ENCODE peak calls at places on chromosomes 2 and 18, in eight cellular contexts. One of them, this sample, is unnamed.

GRCh38 chr18:56423626-56424025 is 214.8 kb downstream of the TXNL1 start:
- DNase-seq in IMR-90: peak
- DNase-seq in kidney: no peak
- DNase-seq in thoracic aorta: no peak
- DNase-seq in WERI-Rb-1: no peak
- DNase-seq in Peyer's patch: no peak
- DNase-seq in transverse colon: no peak
- DNase-seq in lower lobe of right lung: no peak
- DNase-seq in this sample: no peak

GRCh38 chr2:218194880-218195279 is 22.1 kb upstream of the ARPC2 start:
- DNase-seq in lower lobe of right lung: no peak
- DNase-seq in WERI-Rb-1: no peak
- DNase-seq in thoracic aorta: no peak
- DNase-seq in transverse colon: no peak
- DNase-seq in kidney: no peak
- DNase-seq in Peyer's patch: no peak
- DNase-seq in IMR-90: no peak
- DNase-seq in this sample: no peak

GRCh38 chr2:100235098-100235497 is 87.2 kb downstream of the LONRF2 start:
- DNase-seq in Peyer's patch: no peak
- DNase-seq in transverse colon: peak
- DNase-seq in thoracic aorta: no peak
- DNase-seq in WERI-Rb-1: no peak
- DNase-seq in kidney: no peak
- DNase-seq in IMR-90: peak
- DNase-seq in lower lobe of right lung: no peak
- DNase-seq in this sample: peak

GRCh38 chr2:181685150-181685688 is 4.9 kb upstream of the NEUROD1 start:
- DNase-seq in lower lobe of right lung: no peak
- DNase-seq in kidney: peak
- DNase-seq in thoracic aorta: no peak
- DNase-seq in WERI-Rb-1: peak
- DNase-seq in transverse colon: no peak
- DNase-seq in IMR-90: peak
- DNase-seq in Peyer's patch: no peak
- DNase-seq in this sample: no peak

GRCh38 chr2:10303634-10304378 is 1.1 kb downstream of the HPCAL1 start:
- DNase-seq in WERI-Rb-1: peak
- DNase-seq in thoracic aorta: no peak
- DNase-seq in kidney: peak
- DNase-seq in Peyer's patch: peak
- DNase-seq in IMR-90: peak
- DNase-seq in transverse colon: peak
- DNase-seq in lower lobe of right lung: peak
- DNase-seq in this sample: no peak

GRCh38 chr18:55539240-55539639 is 48.8 kb downstream of the TCF4 start:
- DNase-seq in WERI-Rb-1: no peak
- DNase-seq in IMR-90: peak
- DNase-seq in lower lobe of right lung: no peak
- DNase-seq in Peyer's patch: no peak
- DNase-seq in transverse colon: no peak
- DNase-seq in kidney: no peak
- DNase-seq in thoracic aorta: no peak
- DNase-seq in this sample: no peak

GRCh38 chr18:73408434-73408833 is 540.6 kb upstream of the NETO1 start:
- DNase-seq in IMR-90: peak
- DNase-seq in WERI-Rb-1: no peak
- DNase-seq in thoracic aorta: no peak
- DNase-seq in kidney: no peak
- DNase-seq in Peyer's patch: no peak
- DNase-seq in transverse colon: no peak
- DNase-seq in lower lobe of right lung: no peak
- DNase-seq in this sample: no peak

GRCh38 chr2:219186754-219187456 is 8.8 kb downstream of the RETREG2 start:
- DNase-seq in IMR-90: no peak
- DNase-seq in Peyer's patch: no peak
- DNase-seq in transverse colon: no peak
- DNase-seq in thoracic aorta: no peak
- DNase-seq in WERI-Rb-1: no peak
- DNase-seq in lower lobe of right lung: no peak
- DNase-seq in kidney: no peak
- DNase-seq in this sample: no peak

GRCh38 chr2:73035899-73036778 is 35.4 kb downstream of the SFXN5 start:
- DNase-seq in Peyer's patch: no peak
- DNase-seq in lower lobe of right lung: no peak
- DNase-seq in transverse colon: no peak
- DNase-seq in kidney: no peak
- DNase-seq in WERI-Rb-1: peak
- DNase-seq in IMR-90: no peak
- DNase-seq in thoracic aorta: no peak
- DNase-seq in this sample: no peak

GRCh38 chr2:241157841-241158545 is 7.7 kb downstream of the PPP1R7 start:
- DNase-seq in thoracic aorta: no peak
- DNase-seq in WERI-Rb-1: no peak
- DNase-seq in IMR-90: peak
- DNase-seq in kidney: no peak
- DNase-seq in lower lobe of right lung: no peak
- DNase-seq in transverse colon: no peak
- DNase-seq in Peyer's patch: no peak
- DNase-seq in this sample: no peak

GRCh38 chr2:149559341-149560068 is 28.1 kb downstream of the MMADHC start:
- DNase-seq in thoracic aorta: no peak
- DNase-seq in lower lobe of right lung: no peak
- DNase-seq in WERI-Rb-1: peak
- DNase-seq in kidney: no peak
- DNase-seq in Peyer's patch: no peak
- DNase-seq in IMR-90: no peak
- DNase-seq in transverse colon: no peak
- DNase-seq in this sample: no peak

GRCh38 chr2:237167038-237167437 is 81.3 kb downstream of the COPS8 start:
- DNase-seq in thoracic aorta: no peak
- DNase-seq in lower lobe of right lung: no peak
- DNase-seq in Peyer's patch: no peak
- DNase-seq in kidney: no peak
- DNase-seq in IMR-90: no peak
- DNase-seq in transverse colon: no peak
- DNase-seq in WERI-Rb-1: no peak
- DNase-seq in this sample: no peak

GRCh38 chr18:70333757-70334156 is 44.9 kb downstream of the SOCS6 start:
- DNase-seq in lower lobe of right lung: no peak
- DNase-seq in thoracic aorta: peak
- DNase-seq in WERI-Rb-1: no peak
- DNase-seq in Peyer's patch: no peak
- DNase-seq in kidney: no peak
- DNase-seq in IMR-90: peak
- DNase-seq in transverse colon: no peak
- DNase-seq in this sample: no peak

GRCh38 chr18:62877448-62878221 is 162.3 kb downstream of the PHLPP1 start:
- DNase-seq in Peyer's patch: no peak
- DNase-seq in kidney: no peak
- DNase-seq in WERI-Rb-1: no peak
- DNase-seq in lower lobe of right lung: no peak
- DNase-seq in transverse colon: no peak
- DNase-seq in IMR-90: peak
- DNase-seq in thoracic aorta: no peak
- DNase-seq in this sample: no peak

GRCh38 chr2:17827306-17827705 is 11.0 kb downstream of the MSGN1 start:
- DNase-seq in thoracic aorta: no peak
- DNase-seq in transverse colon: no peak
- DNase-seq in IMR-90: no peak
- DNase-seq in WERI-Rb-1: no peak
- DNase-seq in Peyer's patch: no peak
- DNase-seq in lower lobe of right lung: no peak
- DNase-seq in kidney: no peak
- DNase-seq in this sample: no peak

GRCh38 chr18:74234326-74235171 is 57.2 kb downstream of the CYB5A start:
- DNase-seq in IMR-90: peak
- DNase-seq in WERI-Rb-1: no peak
- DNase-seq in Peyer's patch: no peak
- DNase-seq in kidney: no peak
- DNase-seq in transverse colon: peak
- DNase-seq in lower lobe of right lung: no peak
- DNase-seq in thoracic aorta: no peak
- DNase-seq in this sample: no peak

GRCh38 chr2:238694136-238694755 is 153.6 kb upstream of the TWIST2 start:
- DNase-seq in thoracic aorta: no peak
- DNase-seq in WERI-Rb-1: no peak
- DNase-seq in Peyer's patch: no peak
- DNase-seq in lower lobe of right lung: no peak
- DNase-seq in kidney: no peak
- DNase-seq in transverse colon: no peak
- DNase-seq in IMR-90: no peak
- DNase-seq in this sample: no peak

GRCh38 chr2:173161040-173161439 is 85.4 kb downstream of the MAP3K20 start:
- DNase-seq in WERI-Rb-1: no peak
- DNase-seq in Peyer's patch: no peak
- DNase-seq in thoracic aorta: no peak
- DNase-seq in kidney: no peak
- DNase-seq in lower lobe of right lung: no peak
- DNase-seq in IMR-90: peak
- DNase-seq in transverse colon: no peak
- DNase-seq in this sample: no peak
- H3K27ac ChIP-seq in WERI-Rb-1: no peak
- H3K27ac ChIP-seq in Peyer's patch: no peak
- H3K27ac ChIP-seq in thoracic aorta: no peak
- H3K27ac ChIP-seq in kidney: no peak
- H3K27ac ChIP-seq in lower lobe of right lung: no peak
- H3K27ac ChIP-seq in IMR-90: peak
- H3K27ac ChIP-seq in transverse colon: peak
- H3K27ac ChIP-seq in this sample: no peak

GRCh38 chr2:12448846-12449480 is 267.8 kb upstream of the TRIB2 start:
- DNase-seq in transverse colon: no peak
- DNase-seq in WERI-Rb-1: no peak
- DNase-seq in lower lobe of right lung: no peak
- DNase-seq in thoracic aorta: no peak
- DNase-seq in IMR-90: peak
- DNase-seq in kidney: no peak
- DNase-seq in Peyer's patch: no peak
- DNase-seq in this sample: no peak

GRCh38 chr2:12455626-12456025 is 261.1 kb upstream of the TRIB2 start:
- DNase-seq in lower lobe of right lung: no peak
- DNase-seq in IMR-90: peak
- DNase-seq in WERI-Rb-1: no peak
- DNase-seq in thoracic aorta: no peak
- DNase-seq in Peyer's patch: no peak
- DNase-seq in transverse colon: no peak
- DNase-seq in kidney: no peak
- DNase-seq in this sample: no peak

GRCh38 chr2:12452211-12452610 is 264.5 kb upstream of the TRIB2 start:
- DNase-seq in IMR-90: peak
- DNase-seq in transverse colon: no peak
- DNase-seq in Peyer's patch: no peak
- DNase-seq in lower lobe of right lung: no peak
- DNase-seq in kidney: no peak
- DNase-seq in WERI-Rb-1: no peak
- DNase-seq in thoracic aorta: no peak
- DNase-seq in this sample: no peak

GRCh38 chr2:12453731-12454130 is 263.0 kb upstream of the TRIB2 start:
- DNase-seq in Peyer's patch: no peak
- DNase-seq in lower lobe of right lung: no peak
- DNase-seq in thoracic aorta: no peak
- DNase-seq in IMR-90: no peak
- DNase-seq in kidney: no peak
- DNase-seq in transverse colon: no peak
- DNase-seq in WERI-Rb-1: no peak
- DNase-seq in this sample: no peak

GRCh38 chr2:12451726-12452125 is 265.0 kb upstream of the TRIB2 start:
- DNase-seq in transverse colon: no peak
- DNase-seq in lower lobe of right lung: no peak
- DNase-seq in Peyer's patch: no peak
- DNase-seq in IMR-90: no peak
- DNase-seq in WERI-Rb-1: no peak
- DNase-seq in kidney: no peak
- DNase-seq in thoracic aorta: no peak
- DNase-seq in this sample: no peak
- H3K4me3 ChIP-seq in transverse colon: no peak
- H3K4me3 ChIP-seq in lower lobe of right lung: peak
- H3K4me3 ChIP-seq in Peyer's patch: no peak
- H3K4me3 ChIP-seq in IMR-90: peak
- H3K4me3 ChIP-seq in WERI-Rb-1: no peak
- H3K4me3 ChIP-seq in kidney: no peak
- H3K4me3 ChIP-seq in thoracic aorta: peak
- H3K4me3 ChIP-seq in this sample: no peak

DNA sequence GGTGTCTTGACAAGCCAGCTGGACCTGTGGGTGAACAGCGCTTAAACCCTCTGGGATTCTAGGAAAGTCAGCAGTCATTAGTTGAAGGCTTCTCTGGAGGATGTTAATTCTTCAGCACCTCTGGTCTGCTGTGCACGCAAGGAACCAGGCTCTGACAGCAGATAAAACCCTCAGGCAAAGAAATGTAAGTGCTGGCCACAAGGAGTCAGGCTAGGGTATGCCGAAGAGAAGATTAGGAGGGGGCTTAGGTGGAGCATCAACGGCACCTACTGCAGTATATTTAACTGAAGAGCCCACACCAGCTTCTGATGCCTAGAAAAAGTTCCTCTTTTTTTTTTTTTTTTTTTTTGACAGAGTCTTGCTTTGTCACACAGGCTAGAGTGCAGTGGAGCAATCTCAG is 304.2 kb upstream of the MC4R start:
- DNase-seq in transverse colon: no peak
- DNase-seq in Peyer's patch: no peak
- DNase-seq in kidney: no peak
- DNase-seq in thoracic aorta: no peak
- DNase-seq in WERI-Rb-1: peak
- DNase-seq in lower lobe of right lung: no peak
- DNase-seq in IMR-90: no peak
- DNase-seq in this sample: no peak
- TF ChIP-seq CTCF in transverse colon: no peak
- TF ChIP-seq CTCF in Peyer's patch: no peak
- TF ChIP-seq CTCF in kidney: no peak
- TF ChIP-seq CTCF in thoracic aorta: no peak
- TF ChIP-seq CTCF in WERI-Rb-1: peak
- TF ChIP-seq CTCF in lower lobe of right lung: no peak
- TF ChIP-seq CTCF in IMR-90: no peak
- TF ChIP-seq CTCF in this sample: no peak

GRCh38 chr2:150620371-150620770 is 132.9 kb upstream of the RND3 start:
- DNase-seq in kidney: no peak
- DNase-seq in Peyer's patch: no peak
- DNase-seq in transverse colon: no peak
- DNase-seq in lower lobe of right lung: no peak
- DNase-seq in WERI-Rb-1: no peak
- DNase-seq in IMR-90: no peak
- DNase-seq in thoracic aorta: no peak
- DNase-seq in this sample: no peak

GRCh38 chr2:150620860-150621259 is 133.4 kb upstream of the RND3 start:
- DNase-seq in kidney: no peak
- DNase-seq in lower lobe of right lung: no peak
- DNase-seq in Peyer's patch: no peak
- DNase-seq in WERI-Rb-1: no peak
- DNase-seq in transverse colon: no peak
- DNase-seq in thoracic aorta: no peak
- DNase-seq in IMR-90: peak
- DNase-seq in this sample: no peak

GRCh38 chr2:150619607-150620330 is 132.3 kb upstream of the RND3 start:
- DNase-seq in WERI-Rb-1: no peak
- DNase-seq in thoracic aorta: no peak
- DNase-seq in lower lobe of right lung: no peak
- DNase-seq in transverse colon: no peak
- DNase-seq in kidney: peak
- DNase-seq in IMR-90: peak
- DNase-seq in Peyer's patch: no peak
- DNase-seq in this sample: no peak

GRCh38 chr2:150617351-150617750 is 129.9 kb upstream of the RND3 start:
- DNase-seq in lower lobe of right lung: no peak
- DNase-seq in transverse colon: no peak
- DNase-seq in IMR-90: no peak
- DNase-seq in Peyer's patch: no peak
- DNase-seq in thoracic aorta: no peak
- DNase-seq in WERI-Rb-1: no peak
- DNase-seq in kidney: no peak
- DNase-seq in this sample: no peak

GRCh38 chr2:150618215-150618905 is 130.9 kb upstream of the RND3 start:
- DNase-seq in Peyer's patch: no peak
- DNase-seq in lower lobe of right lung: no peak
- DNase-seq in WERI-Rb-1: no peak
- DNase-seq in IMR-90: peak
- DNase-seq in kidney: no peak
- DNase-seq in transverse colon: no peak
- DNase-seq in thoracic aorta: no peak
- DNase-seq in this sample: no peak
- H3K27ac ChIP-seq in Peyer's patch: no peak
- H3K27ac ChIP-seq in lower lobe of right lung: no peak
- H3K27ac ChIP-seq in WERI-Rb-1: no peak
- H3K27ac ChIP-seq in IMR-90: no peak
- H3K27ac ChIP-seq in kidney: no peak
- H3K27ac ChIP-seq in transverse colon: no peak
- H3K27ac ChIP-seq in thoracic aorta: peak
- H3K27ac ChIP-seq in this sample: no peak

This sample was measured in suprapubic skin.